ENCODE peak calls at places on chromosomes 5 and 9, in five cellular contexts. W, M, X, R and E are unnamed samples.

GRCh38 chr9:110028281-110029075 is 179.5 kb downstream of the C9orf152 start:
- DNase-seq in M (no peak), W (no peak), R (no peak), X (no peak), E (no peak)

GRCh38 chr5:84281383-84281782 is 103.3 kb downstream of the EDIL3 start:
- DNase-seq in R (no peak), M (no peak), W (no peak), X (no peak), E (no peak)

GRCh38 chr9:800561-800960 is 40.9 kb upstream of the DMRT1 start:
- DNase-seq in R (no peak), M (no peak), W (no peak), X (no peak), E (no peak)

GRCh38 chr5:159106569-159107282 is 7.0 kb upstream of the EBF1 start:
- DNase-seq in R (peak), M (peak), W (peak), X (peak), E (peak)

GRCh38 chr5:1201327-1202025 is at the start of gene SLC6A19:
- DNase-seq in W (no peak), X (no peak), M (peak), R (peak), E (no peak)

GRCh38 chr5:76855961-76856360 is 6.1 kb downstream of the S100Z start:
- DNase-seq in M (no peak), X (peak), R (peak), W (no peak), E (no peak)

GRCh38 chr5:123976393-123977029 is 464.5 kb downstream of the CSNK1G3 start:
- DNase-seq in X (no peak), R (no peak), M (no peak), W (no peak), E (no peak)

GRCh38 chr9:5551771-5552170 is 41.4 kb downstream of the PDCD1LG2 start:
- DNase-seq in R (no peak), M (no peak), X (no peak), W (no peak), E (no peak)

GRCh38 chr5:113067635-113068344 is 91.2 kb downstream of the DCP2 start:
- DNase-seq in M (no peak), X (no peak), W (no peak), R (no peak), E (no peak)

GRCh38 chr5:181221792-181222629 is 1.1 kb upstream of the TRIM41 start:
- DNase-seq in W (peak), R (peak), X (peak), M (peak), E (no peak)

GRCh38 chr9:133205996-133206931 is 2.8 kb downstream of the OBP2B start:
- DNase-seq in W (no peak), R (no peak), X (no peak), M (no peak), E (no peak)

GRCh38 chr9:127193483-127193882 is 71.0 kb upstream of the ANGPTL2 start:
- DNase-seq in R (no peak), X (no peak), M (peak), W (no peak), E (no peak)

GRCh38 chr9:18747590-18747989 is 273.6 kb downstream of the ADAMTSL1 start:
- DNase-seq in X (peak), W (no peak), R (no peak), M (no peak), E (no peak)

GRCh38 chr9:134398756-134399155 is 72.5 kb downstream of the RXRA start:
- DNase-seq in W (no peak), X (no peak), M (no peak), R (no peak), E (no peak)

GRCh38 chr9:134401391-134401790 is 75.1 kb downstream of the RXRA start:
- DNase-seq in R (no peak), W (no peak), M (no peak), X (no peak), E (no peak)

GRCh38 chr9:134400283-134400682 is 74.0 kb downstream of the RXRA start:
- DNase-seq in W (no peak), M (no peak), X (no peak), R (no peak), E (no peak)

GRCh38 chr9:134402182-134402581 is 75.9 kb downstream of the RXRA start:
- DNase-seq in X (no peak), W (no peak), R (no peak), M (no peak), E (no peak)

GRCh38 chr9:134399435-134400056 is 73.3 kb downstream of the RXRA start:
- DNase-seq in W (peak), X (no peak), M (no peak), R (no peak), E (no peak)
- TF ChIP-seq CTCF in W (peak), X (peak), M (peak), R (peak), E (peak)

GRCh38 chr9:130263601-130264413 is 1.8 kb upstream of the HMCN2 start:
- DNase-seq in X (no peak), W (no peak), M (peak), R (peak), E (peak)
- TF ChIP-seq CTCF in X (no peak), W (peak), M (no peak), R (no peak), E (no peak)

GRCh38 chr9:89923961-89924504 is 319.2 kb downstream of the GADD45G start:
- DNase-seq in W (no peak), M (no peak), R (peak), X (peak), E (no peak)
- TF ChIP-seq CTCF in W (no peak), M (no peak), R (peak), X (peak), E (peak)

DNA sequence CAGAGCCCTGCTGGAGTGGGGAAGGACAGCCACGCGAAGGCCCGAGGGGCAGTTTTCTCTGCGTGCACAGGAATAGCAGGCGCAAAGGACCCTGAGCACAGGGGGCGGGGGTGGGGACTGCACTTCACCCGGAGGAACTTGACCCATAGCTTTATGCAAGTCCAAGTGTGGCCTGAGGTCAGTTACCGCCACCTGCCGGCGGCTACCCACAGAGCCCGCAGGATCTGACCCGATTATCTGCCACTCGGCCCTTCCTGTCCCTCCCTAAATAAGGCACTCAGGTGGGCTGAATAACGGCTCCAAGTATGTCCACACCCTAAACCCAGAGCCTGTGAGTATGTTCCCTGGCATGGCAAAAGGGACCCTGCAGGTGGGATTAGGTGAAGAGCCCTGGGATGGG is 65.4 kb upstream of the FCN1 start:
- DNase-seq in R (peak), W (peak), X (no peak), M (peak), E (no peak)
- TF ChIP-seq CTCF in R (no peak), W (peak), X (peak), M (peak), E (peak)